ENCODE peak calls at places on chromosomes 6 and 20, in ten cellular contexts. N is stimulated activated CD4-positive, alpha-beta T cell treated with anti-CD3 and anti-CD28 coated beads, Interleukin-2, amount 100 ng/mL, for 48 hours; Q is AG10803; V is HEK293T; Y is fibroblast of pulmonary artery; B is NCI-H774; J is activated naive CD8-positive, alpha-beta T cell treated with anti-CD3 and anti-CD28 coated beads, Interleukin-2, amount 50 U/mL, for 24 hours; H is GM12865; X is NCI-H460; W is activated T-cell treated with anti-CD3 and anti-CD28 coated beads for 1 hour. I is an unnamed sample.

GRCh38 chr20:7924692-7925091 is 15.6 kb downstream of the HAO1 start:
- DNase-seq in N (no peak), Q (peak), V (no peak), Y (peak), B (no peak), J (no peak), H (peak), X (no peak), W (no peak), I (peak)

GRCh38 chr6:145714731-145715130 is 20.6 kb downstream of the EPM2A start:
- DNase-seq in N (no peak), Q (no peak), V (no peak), Y (no peak), B (no peak), J (no peak), H (no peak), X (no peak), W (no peak), I (no peak)

GRCh38 chr6:124400600-124400999 is 561.6 kb upstream of the RNF217 start:
- DNase-seq in N (no peak), Q (no peak), V (no peak), Y (no peak), B (no peak), J (no peak), H (no peak), X (peak), W (no peak), I (no peak)

GRCh38 chr6:3336066-3336786 is 77.5 kb downstream of the PSMG4 start:
- DNase-seq in N (no peak), Q (no peak), V (no peak), Y (no peak), B (no peak), J (no peak), H (no peak), X (no peak), W (no peak), I (no peak)

GRCh38 chr20:1815502-1816085 is 79.6 kb upstream of the SIRPA start:
- DNase-seq in N (no peak), Q (no peak), V (no peak), Y (no peak), B (no peak), J (no peak), H (no peak), X (no peak), W (no peak), I (no peak)

GRCh38 chr6:38943964-38944363 is 104.6 kb upstream of the GLP1R start:
- DNase-seq in N (no peak), Q (no peak), V (no peak), Y (no peak), B (peak), J (no peak), H (no peak), X (no peak), W (no peak), I (no peak)

GRCh38 chr6:75932067-75932466 is 140.4 kb downstream of the IMPG1 start:
- DNase-seq in N (no peak), Q (no peak), V (no peak), Y (peak), B (no peak), J (peak), H (peak), X (peak), W (no peak), I (no peak)

GRCh38 chr6:43978473-43979360 is 148.5 kb downstream of the MRPL14 start:
- DNase-seq in N (no peak), Q (peak), V (no peak), Y (no peak), B (no peak), J (no peak), H (no peak), X (no peak), W (no peak), I (no peak)

GRCh38 chr6:36516559-36516958 is 30.7 kb downstream of the STK38 start:
- DNase-seq in N (no peak), Q (no peak), V (no peak), Y (no peak), B (no peak), J (no peak), H (no peak), X (no peak), W (no peak), I (no peak)

GRCh38 chr20:58097943-58098342 is 130.5 kb downstream of the ANKRD60 start:
- DNase-seq in N (no peak), Q (no peak), V (no peak), Y (no peak), B (no peak), J (no peak), H (no peak), X (no peak), W (no peak), I (no peak)

GRCh38 chr6:111918825-111919224 is 45.6 kb upstream of the FYN start:
- DNase-seq in N (no peak), Q (peak), V (no peak), Y (peak), B (no peak), J (no peak), H (no peak), X (no peak), W (no peak), I (peak)

GRCh38 chr6:43199912-43200311 is 17.9 kb downstream of the CUL9 start:
- DNase-seq in N (no peak), Q (no peak), V (no peak), Y (no peak), B (no peak), J (no peak), H (no peak), X (no peak), W (no peak), I (no peak)

GRCh38 chr6:127547215-127547614 is 28.1 kb upstream of the MTCL3 start:
- DNase-seq in N (no peak), Q (no peak), V (peak), Y (peak), B (no peak), J (no peak), H (peak), X (no peak), W (no peak), I (peak)

GRCh38 chr6:155174576-155175174 is 89.1 kb upstream of the CLDN20 start:
- DNase-seq in N (peak), Q (peak), V (peak), Y (peak), B (peak), J (peak), H (peak), X (peak), W (peak), I (peak)

GRCh38 chr20:168876-169275 is 11.6 kb downstream of the DEFB127 start:
- DNase-seq in N (no peak), Q (no peak), V (no peak), Y (no peak), B (no peak), J (no peak), H (no peak), X (no peak), W (no peak), I (no peak)

GRCh38 chr6:33781105-33781975 is 7.6 kb downstream of the LEMD2 start:
- DNase-seq in N (no peak), Q (peak), V (no peak), Y (peak), B (no peak), J (no peak), H (no peak), X (no peak), W (no peak), I (peak)

GRCh38 chr20:32743237-32744112 is at the start of gene COMMD7:
- DNase-seq in N (peak), Q (peak), V (peak), Y (peak), B (peak), J (peak), H (peak), X (no peak), W (peak), I (peak)

GRCh38 chr20:41469868-41470267 is 103.2 kb upstream of the EMILIN3 start:
- DNase-seq in N (no peak), Q (peak), V (no peak), Y (no peak), B (no peak), J (no peak), H (no peak), X (no peak), W (no peak), I (no peak)

GRCh38 chr20:22977047-22977785 is 57.9 kb upstream of the SSTR4 start:
- DNase-seq in N (no peak), Q (no peak), V (no peak), Y (no peak), B (no peak), J (no peak), H (no peak), X (no peak), W (no peak), I (no peak)

I was measured in AG08396.